ENCODE peak calls at places on chromosomes 4 and X, in five cellular contexts. G is anterior cingulate cortex; T is stimulated activated CD4-positive, alpha-beta T cell treated with anti-CD3 and anti-CD28 coated beads, Interleukin-15, amount 100 ng/mL, for 24 hours; Y is activated CD8-positive, alpha-beta memory T cell treated with anti-CD3 and anti-CD28 coated beads for 48 hours; S is WTC11. M is an unnamed sample.
A peak's percentile ranks its signal among the peaks of the same experiment; 100 is the strongest.

GRCh38 chrX:68571292-68572256 is 72.7 kb downstream of the YIPF6 start:
- DNase-seq in G (no peak), T (peak; percentile 18), Y (no peak), S (no peak), M (no peak)

GRCh38 chr4:129344058-129344457 is 248.1 kb downstream of the C4orf33 start:
- DNase-seq in G (no peak), T (peak; percentile 2), Y (no peak), S (peak; percentile 16), M (peak; percentile 5)

GRCh38 chr4:37453361-37454262 is 209.1 kb downstream of the NWD2 start:
- DNase-seq in G (peak; percentile 46), T (peak; percentile 69), Y (peak; percentile 8), S (peak; percentile 65), M (peak; percentile 72)

GRCh38 chrX:66602381-66602938 is 36.4 kb downstream of the EDA2R start:
- DNase-seq in G (no peak), T (no peak), Y (no peak), S (peak; percentile 11), M (no peak)

GRCh38 chr4:20395160-20395773 is 143.6 kb downstream of the SLIT2 start:
- DNase-seq in G (no peak), T (peak; percentile 32), Y (no peak), S (peak; percentile 73), M (no peak)

GRCh38 chrX:8179653-8180052 is 8.6 kb upstream of the VCX2 start:
- DNase-seq in G (no peak), T (no peak), Y (no peak), S (no peak), M (no peak)

GRCh38 chr4:169906104-169906503 is 120.1 kb downstream of the MFAP3L start:
- DNase-seq in G (no peak), T (no peak), Y (no peak), S (no peak), M (no peak)

GRCh38 chrX:54352677-54353076 is 5.2 kb downstream of the WNK3 start:
- DNase-seq in G (no peak), T (no peak), Y (no peak), S (no peak), M (no peak)

GRCh38 chrX:70421618-70422017 is 1.5 kb upstream of the GDPD2 start:
- DNase-seq in G (peak; percentile 21), T (no peak), Y (no peak), S (peak; percentile 33), M (no peak)

GRCh38 chr4:4989083-4989622 is 30.1 kb downstream of the CYTL1 start:
- DNase-seq in G (no peak), T (no peak), Y (no peak), S (no peak), M (no peak)

GRCh38 chr4:188986271-188986689 is 847.0 kb downstream of the TRIML1 start:
- DNase-seq in G (no peak), T (no peak), Y (no peak), S (no peak), M (no peak)

GRCh38 chr4:111334356-111334755 is 711.5 kb upstream of the PITX2 start:
- DNase-seq in G (no peak), T (no peak), Y (no peak), S (no peak), M (no peak)

GRCh38 chrX:22338740-22339139 is 66.0 kb downstream of the CBLL2 start:
- DNase-seq in G (no peak), T (no peak), Y (no peak), S (no peak), M (no peak)

GRCh38 chr4:71270901-71271300 is 67.9 kb upstream of the SLC4A4 start:
- DNase-seq in G (no peak), T (peak; percentile 29), Y (no peak), S (peak; percentile 57), M (no peak)

GRCh38 chr4:1487761-1488160 is 81.5 kb upstream of the NKX1-1 start:
- DNase-seq in G (no peak), T (no peak), Y (no peak), S (peak; percentile 4), M (no peak)

GRCh38 chrX:33218819-33219218 is 7.5 kb upstream of the DMD start:
- DNase-seq in G (no peak), T (no peak), Y (no peak), S (no peak), M (no peak)

GRCh38 chrX:110444996-110445395 is 86.3 kb downstream of the RTL9 start:
- DNase-seq in G (no peak), T (no peak), Y (no peak), S (no peak), M (no peak)

GRCh38 chrX:136879001-136879667 is 1.4 kb downstream of the RBMX start:
- DNase-seq in G (no peak), T (no peak), Y (no peak), S (no peak), M (no peak)

GRCh38 chrX:9327086-9327746 is 137.6 kb upstream of the TBL1X start:
- DNase-seq in G (no peak), T (no peak), Y (no peak), S (no peak), M (no peak)

GRCh38 chr4:76156635-76157034 is 8.4 kb upstream of the NUP54 start:
- DNase-seq in G (no peak), T (no peak), Y (no peak), S (no peak), M (no peak)

GRCh38 chrX:139126493-139126892 is 404.0 kb upstream of the F9 start:
- DNase-seq in G (no peak), T (no peak), Y (no peak), S (peak; percentile 37), M (no peak)

GRCh38 chr4:10619220-10619619 is 65.3 kb downstream of the CLNK start:
- DNase-seq in G (no peak), T (no peak), Y (no peak), S (no peak), M (no peak)

GRCh38 chr4:80173841-80174240 is 23.5 kb upstream of the PRDM8 start:
- DNase-seq in G (no peak), T (no peak), Y (no peak), S (no peak), M (no peak)

GRCh38 chrX:39813631-39814246 is 284.0 kb downstream of the BCOR start:
- DNase-seq in G (peak; percentile 19), T (no peak), Y (no peak), S (no peak), M (no peak)

GRCh38 chr4:20916106-20916505 is 215.8 kb downstream of the PACRGL start:
- DNase-seq in G (no peak), T (no peak), Y (no peak), S (no peak), M (no peak)

GRCh38 chr4:150591904-150592303 is 10.0 kb downstream of the MAB21L2 start:
- DNase-seq in G (no peak), T (no peak), Y (no peak), S (no peak), M (no peak)

GRCh38 chr4:85869156-85869555 is 394.2 kb downstream of the ARHGAP24 start:
- DNase-seq in G (no peak), T (no peak), Y (no peak), S (no peak), M (no peak)

GRCh38 chr4:17038510-17039176 is 140.2 kb upstream of the LDB2 start:
- DNase-seq in G (no peak), T (no peak), Y (no peak), S (no peak), M (no peak)

GRCh38 chr4:36568575-36568974 is 287.2 kb downstream of the DTHD1 start:
- DNase-seq in G (no peak), T (no peak), Y (no peak), S (no peak), M (no peak)